ENCODE peak calls at places on chromosome 3, in six cellular contexts. N, I, B, Z, Q and A are unnamed samples. For H3K9me2, the result is how much of the 10 kb centered on the place peaks cover.

GRCh38 chr3:134237454-134238145 is 13.1 kb downstream of the RYK start:
- DNase-seq in N (no peak), I (peak), B (no peak), Z (no peak), Q (no peak), A (no peak)

GRCh38 chr3:195147649-195148121 is 123.3 kb downstream of the XXYLT1 start:
- DNase-seq in N (no peak), I (peak), B (no peak), Z (no peak), Q (no peak), A (peak)

GRCh38 chr3:73786346-73786807 is 161.6 kb upstream of the PDZRN3 start:
- DNase-seq in N (peak), I (peak), B (peak), Z (no peak), Q (no peak), A (no peak)

GRCh38 chr3:145519598-145520078 is 641.3 kb downstream of the PLOD2 start:
- DNase-seq in N (no peak), I (no peak), B (no peak), Z (no peak), Q (no peak), A (no peak)

GRCh38 chr3:184336484-184337230 is 743 bp upstream of the FAM131A start:
- DNase-seq in N (peak), I (peak), B (peak), Z (peak), Q (no peak), A (no peak)

GRCh38 chr3:112308151-112308911 is 14.3 kb upstream of the SLC9C1 start:
- DNase-seq in N (peak), I (peak), B (no peak), Z (peak), Q (no peak), A (no peak)

GRCh38 chr3:130014526-130014925 is 40.0 kb downstream of the TRH start:
- DNase-seq in N (no peak), I (peak), B (no peak), Z (no peak), Q (no peak), A (no peak)

GRCh38 chr3:155958676-155959075 is 88.2 kb downstream of the GMPS start:
- DNase-seq in N (no peak), I (no peak), B (no peak), Z (no peak), Q (no peak), A (peak)

GRCh38 chr3:141789281-141789680 is 26.1 kb downstream of the GRK7 start:
- DNase-seq in N (no peak), I (no peak), B (peak), Z (peak), Q (peak), A (no peak)

GRCh38 chr3:58049143-58049785 is 41.0 kb downstream of the FLNB start:
- DNase-seq in N (peak), I (peak), B (peak), Z (peak), Q (peak), A (no peak)

GRCh38 chr3:194407423-194407822 is 8.4 kb upstream of the GP5 start:
- DNase-seq in N (peak), I (peak), B (peak), Z (no peak), Q (no peak), A (no peak)

GRCh38 chr3:141646760-141647561 is 91.1 kb upstream of the RNF7 start:
- DNase-seq in N (peak), I (peak), B (peak), Z (peak), Q (peak), A (no peak)

GRCh38 chr3:184766555-184767261 is 45.3 kb upstream of the VPS8 start:
- DNase-seq in N (no peak), I (no peak), B (no peak), Z (no peak), Q (no peak), A (no peak)

GRCh38 chr3:101310580-101311375 is 9.6 kb downstream of the IMPG2 start:
- DNase-seq in N (peak), I (no peak), B (peak), Z (no peak), Q (no peak), A (no peak)

GRCh38 chr3:69642606-69643005 is 96.7 kb upstream of the MITF start:
- DNase-seq in N (no peak), I (no peak), B (no peak), Z (no peak), Q (no peak), A (no peak)

GRCh38 chr3:71987089-71987735 is 202.3 kb upstream of the PROK2 start:
- DNase-seq in N (peak), I (peak), B (peak), Z (peak), Q (peak), A (no peak)

GRCh38 chr3:16183601-16184270 is 9.3 kb downstream of the GALNT15 start:
- DNase-seq in N (peak), I (peak), B (peak), Z (no peak), Q (no peak), A (no peak)

GRCh38 chr3:182682263-182683229 is 110.8 kb upstream of the ATP11B start:
- DNase-seq in N (peak), I (peak), B (peak), Z (peak), Q (no peak), A (peak)
- TF ChIP-seq EZH2 in N (no peak), I (no peak), B (no peak), Z (no peak), Q (no peak), A (no peak)

DNA sequence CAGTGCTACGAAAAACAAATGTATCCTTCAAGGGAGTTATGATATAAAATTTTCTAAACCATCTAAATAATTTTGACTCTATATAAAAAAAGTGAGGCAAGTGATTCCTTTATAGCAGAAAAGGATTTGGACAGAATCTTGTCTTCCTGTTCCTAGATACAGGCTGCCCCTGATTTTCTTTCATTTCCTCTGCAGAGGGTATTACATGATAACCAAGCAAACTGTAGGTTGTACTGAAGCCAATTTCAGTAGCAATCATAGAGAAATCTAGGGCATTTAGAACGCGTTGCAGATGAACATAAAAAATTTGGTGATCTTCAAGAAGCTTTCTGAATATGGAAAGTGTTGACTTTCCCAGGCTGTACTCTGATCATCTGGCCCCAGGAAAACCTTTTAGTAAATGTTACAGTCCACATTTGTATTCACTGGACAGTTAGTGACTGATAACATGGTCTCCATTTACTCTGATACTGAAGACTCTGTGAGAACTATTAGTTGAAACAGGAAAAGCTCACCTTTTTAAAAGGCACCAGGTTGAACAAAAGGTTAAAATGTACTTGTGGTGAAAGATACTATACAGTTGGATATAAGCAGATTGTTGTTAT is 9.1 kb upstream of the UTS2B start:
- DNase-seq in N (no peak), I (no peak), B (no peak), Z (no peak), Q (no peak), A (no peak)
- TF ChIP-seq EZH2phosphoT487 in N (no peak), I (no peak), B (no peak), Z (no peak), Q (no peak), A (no peak)

GRCh38 chr3:127442551-127442950 is 148.0 kb downstream of the TPRA1 start:
- DNase-seq in N (no peak), I (no peak), B (no peak), Z (no peak), Q (no peak), A (no peak)
- H3K9me2 ChIP-seq in N (under half), I (under half), B (under half), Z (under half), Q (under half), A (under half)

GRCh38 chr3:13645791-13646637 is 97.1 kb downstream of the FBLN2 start:
- DNase-seq in N (no peak), I (no peak), B (no peak), Z (no peak), Q (no peak), A (no peak)

GRCh38 chr3:13648744-13649096 is 99.8 kb downstream of the FBLN2 start:
- DNase-seq in N (no peak), I (no peak), B (no peak), Z (no peak), Q (no peak), A (no peak)

GRCh38 chr3:13650210-13651056 is 101.5 kb downstream of the FBLN2 start:
- DNase-seq in N (peak), I (peak), B (peak), Z (peak), Q (peak), A (peak)

GRCh38 chr3:13647314-13648059 is 98.6 kb downstream of the FBLN2 start:
- DNase-seq in N (no peak), I (peak), B (peak), Z (no peak), Q (no peak), A (no peak)

GRCh38 chr3:13648060-13648743 is 99.3 kb downstream of the FBLN2 start:
- DNase-seq in N (peak), I (peak), B (peak), Z (peak), Q (peak), A (peak)
- TF ChIP-seq EZH2 in N (no peak), I (no peak), B (no peak), Z (no peak), Q (no peak), A (no peak)

GRCh38 chr3:24197809-24198208 is 252.7 kb downstream of the NR1D2 start:
- DNase-seq in N (no peak), I (no peak), B (peak), Z (peak), Q (no peak), A (no peak)

GRCh38 chr3:24199775-24200247 is 254.7 kb downstream of the NR1D2 start:
- DNase-seq in N (no peak), I (peak), B (no peak), Z (no peak), Q (no peak), A (no peak)

GRCh38 chr3:24199305-24199704 is 254.2 kb downstream of the NR1D2 start:
- DNase-seq in N (no peak), I (no peak), B (no peak), Z (no peak), Q (no peak), A (no peak)

GRCh38 chr3:24195504-24196230 is 250.6 kb downstream of the NR1D2 start:
- DNase-seq in N (no peak), I (no peak), B (no peak), Z (no peak), Q (no peak), A (no peak)

DNA sequence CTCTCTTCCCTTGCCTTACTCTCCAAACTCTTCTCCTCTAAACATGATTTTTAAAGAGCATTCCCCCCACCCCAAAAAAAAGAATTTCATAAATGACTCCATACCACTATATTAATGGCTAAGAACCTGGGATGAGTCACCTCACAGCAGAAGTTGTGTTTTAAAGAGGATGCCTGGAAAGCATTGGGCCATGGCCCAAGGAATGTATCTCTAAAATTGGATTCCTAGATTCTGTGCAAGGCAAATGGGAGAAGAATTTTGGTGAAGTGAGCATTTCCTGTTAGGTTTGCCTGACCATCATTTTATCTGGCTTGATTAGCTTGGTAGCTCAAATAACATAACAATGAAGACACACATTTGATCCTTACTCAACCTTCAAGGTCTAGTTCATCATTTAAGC is 251.4 kb downstream of the NR1D2 start:
- DNase-seq in N (no peak), I (peak), B (peak), Z (no peak), Q (no peak), A (no peak)
- TF ChIP-seq EZH2phosphoT487 in N (no peak), I (no peak), B (no peak), Z (no peak), Q (no peak), A (no peak)

GRCh38 chr3:126345231-126345630 is 12.0 kb downstream of the KLF15 start:
- DNase-seq in N (no peak), I (no peak), B (no peak), Z (no peak), Q (no peak), A (no peak)
- H3K9me2 ChIP-seq in N (under half), I (under half), B (under half), Z (under half), Q (under half), A (under half)

DNA sequence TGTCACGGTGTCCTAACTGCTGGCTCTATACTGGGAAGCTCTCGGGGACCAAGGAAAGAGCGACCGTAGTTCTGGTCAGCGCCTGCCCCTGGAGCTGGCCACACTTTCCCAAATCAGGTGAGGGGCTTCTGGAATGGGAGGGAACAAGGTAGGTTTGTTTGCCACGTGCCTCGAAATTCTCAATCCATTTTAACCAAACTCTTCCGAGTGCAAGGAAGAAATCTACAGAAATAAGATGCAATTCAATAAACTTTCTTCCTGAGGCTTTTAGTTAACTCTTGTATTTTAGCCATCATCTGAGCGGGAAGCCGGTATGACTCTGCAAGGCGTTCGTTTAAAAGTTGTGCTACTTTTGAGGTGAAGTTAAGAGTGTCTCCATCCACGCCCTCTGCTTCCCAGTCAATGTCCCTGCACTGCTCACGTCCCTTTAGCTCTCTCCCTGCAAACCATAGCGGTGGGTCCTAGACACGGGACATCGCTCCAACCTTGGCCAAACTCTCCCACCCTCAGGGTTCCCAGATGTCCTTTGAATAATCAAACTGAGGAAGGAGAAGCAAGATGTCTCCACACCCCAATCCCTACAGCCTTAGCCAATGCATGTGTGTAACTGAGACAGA is 595 bp downstream of the AGTR1 start:
- DNase-seq in N (no peak), I (peak), B (no peak), Z (peak), Q (no peak), A (no peak)
- TF ChIP-seq EZH2 in N (no peak), I (no peak), B (peak), Z (no peak), Q (no peak), A (no peak)

GRCh38 chr3:31237887-31238286 is 294.8 kb upstream of the STT3B start:
- DNase-seq in N (no peak), I (no peak), B (no peak), Z (no peak), Q (no peak), A (no peak)

GRCh38 chr3:31234143-31234542 is 298.6 kb upstream of the STT3B start:
- DNase-seq in N (no peak), I (no peak), B (no peak), Z (no peak), Q (no peak), A (no peak)

GRCh38 chr3:31230834-31231233 is 301.9 kb upstream of the STT3B start:
- DNase-seq in N (no peak), I (no peak), B (no peak), Z (no peak), Q (no peak), A (no peak)

GRCh38 chr3:31232049-31233040 is 300.4 kb upstream of the STT3B start:
- DNase-seq in N (no peak), I (peak), B (no peak), Z (no peak), Q (no peak), A (no peak)

GRCh38 chr3:31235062-31235704 is 297.5 kb upstream of the STT3B start:
- DNase-seq in N (no peak), I (peak), B (no peak), Z (no peak), Q (no peak), A (no peak)
- TF ChIP-seq EZH2phosphoT487 in N (no peak), I (no peak), B (no peak), Z (no peak), Q (no peak), A (no peak)

GRCh38 chr3:165946360-165946759 is 109.1 kb upstream of the BCHE start:
- DNase-seq in N (no peak), I (no peak), B (no peak), Z (no peak), Q (no peak), A (no peak)
- H3K9me2 ChIP-seq in N (under half), I (under half), B (under half), Z (under half), Q (under half), A (under half)